ENCODE peak calls at places on chromosomes 11 and 22, in nine cellular contexts. B, V, A, I, N, Z, F, L and X are unnamed samples.

GRCh38 chr11:1310772-1311468 is 1.5 kb upstream of the TOLLIP start:
- DNase-seq in A (no peak), F (peak), N (no peak), I (no peak), Z (no peak), B (no peak), L (no peak), V (no peak), X (no peak)

GRCh38 chr11:20249313-20249873 is 89.1 kb upstream of the DBX1 start:
- DNase-seq in Z (no peak), I (no peak), L (no peak), N (no peak), A (no peak), V (no peak), B (no peak), F (no peak), X (no peak)

GRCh38 chr11:104134760-104135159 is 29.2 kb downstream of the PDGFD start:
- DNase-seq in F (no peak), L (no peak), A (no peak), B (no peak), I (no peak), Z (no peak), V (no peak), N (no peak), X (no peak)

GRCh38 chr22:25368271-25368670 is 148.8 kb downstream of the CRYBB2 start:
- DNase-seq in A (peak), V (no peak), F (no peak), B (no peak), N (no peak), Z (no peak), L (no peak), I (no peak), X (no peak)

GRCh38 chr11:106156290-106156937 is 79.0 kb downstream of the AASDHPPT start:
- DNase-seq in N (no peak), B (no peak), F (no peak), Z (peak), L (peak), I (peak), A (peak), V (peak), X (no peak)

GRCh38 chr22:23147632-23148387 is 2.5 kb downstream of the RAB36 start:
- DNase-seq in L (no peak), B (no peak), I (no peak), N (no peak), A (no peak), Z (peak), F (no peak), V (peak), X (no peak)

GRCh38 chr22:46287873-46288751 is 8.6 kb upstream of the GTSE1 start:
- DNase-seq in Z (no peak), I (no peak), A (peak), L (no peak), F (peak), B (no peak), V (no peak), N (no peak), X (no peak)

GRCh38 chr22:25976346-25976745 is 192.9 kb upstream of the SEZ6L start:
- DNase-seq in F (no peak), N (no peak), B (no peak), I (no peak), A (no peak), V (no peak), L (no peak), Z (no peak), X (no peak)

GRCh38 chr11:116641561-116642045 is 131.2 kb downstream of the BUD13 start:
- DNase-seq in Z (peak), F (no peak), B (no peak), V (peak), I (peak), A (peak), N (peak), L (no peak), X (no peak)

GRCh38 chr22:27318516-27318915 is 483.0 kb downstream of the MN1 start:
- DNase-seq in I (no peak), B (no peak), V (no peak), A (no peak), F (no peak), N (peak), L (no peak), Z (no peak), X (no peak)

GRCh38 chr11:69130586-69131566 is 24.9 kb upstream of the SMIM38 start:
- DNase-seq in V (peak), A (peak), F (peak), L (no peak), Z (no peak), I (no peak), N (peak), B (no peak), X (no peak)

DNA sequence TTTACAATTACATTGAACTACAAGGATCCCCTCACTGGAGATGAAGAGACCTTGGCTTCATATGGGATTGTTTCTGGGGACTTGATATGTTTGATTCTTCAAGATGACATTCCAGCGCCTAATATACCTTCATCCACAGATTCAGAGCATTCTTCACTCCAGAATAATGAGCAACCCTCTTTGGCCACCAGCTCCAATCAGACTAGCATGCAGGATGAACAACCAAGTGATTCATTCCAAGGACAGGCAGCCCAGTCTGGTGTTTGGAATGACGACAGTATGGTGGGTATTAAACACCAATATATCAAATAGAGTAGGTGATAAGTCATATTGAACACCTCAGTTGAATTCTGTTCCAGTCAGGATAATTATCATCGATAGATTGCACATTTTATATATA is 4.4 kb downstream of the FBXO7 start:
- DNase-seq in I (no peak), Z (no peak), V (no peak), A (no peak), B (no peak), F (no peak), L (no peak), N (no peak), X (no peak)
- H3K4me3 ChIP-seq in I (no peak), Z (no peak), V (no peak), A (no peak), B (no peak), F (no peak), L (no peak), N (no peak), X (no peak)

GRCh38 chr11:65655570-65656332 is 7.0 kb downstream of the RELA start:
- DNase-seq in Z (no peak), L (peak), I (no peak), N (no peak), B (no peak), F (peak), V (no peak), A (no peak), X (no peak)
- TF ChIP-seq POLR2A in Z (no peak), L (no peak), I (no peak), N (no peak), B (no peak), F (no peak), V (no peak), A (no peak), X (no peak)

GRCh38 chr11:17734418-17734911 is at the start of gene KCNC1:
- DNase-seq in L (peak), F (peak), Z (peak), N (peak), I (peak), V (peak), B (peak), A (no peak), X (no peak)
- H3K4me3 ChIP-seq in L (peak), F (peak), Z (no peak), N (peak), I (no peak), V (peak), B (peak), A (peak), X (peak)

GRCh38 chr11:124800226-124800929 is at the start of gene MSANTD2:
- DNase-seq in Z (peak), I (peak), F (peak), A (peak), B (peak), L (peak), N (peak), V (peak), X (peak)
- TF ChIP-seq POLR2A in Z (peak), I (peak), F (peak), A (no peak), B (no peak), L (peak), N (peak), V (peak), X (peak)

DNA sequence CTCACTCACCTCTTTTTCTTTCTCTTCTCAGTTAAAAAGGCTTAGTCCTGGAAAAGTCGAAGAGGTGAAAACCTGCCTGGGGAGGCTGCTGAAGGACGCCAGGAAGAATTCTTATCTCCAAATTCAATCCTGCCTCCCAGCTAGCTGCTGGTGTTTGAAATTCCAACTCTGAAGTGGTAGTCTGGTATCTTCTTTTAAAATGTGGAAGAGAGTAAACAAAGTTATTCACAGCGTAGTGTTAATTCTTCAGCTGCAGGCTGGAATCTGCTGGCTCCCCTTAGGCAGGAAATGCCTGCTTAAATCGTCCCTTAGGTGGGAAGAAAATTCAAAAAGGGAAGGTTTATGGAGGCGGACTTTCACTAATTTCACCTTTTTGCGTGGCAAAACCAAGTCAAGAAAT is 439.0 kb upstream of the CCDC90B start:
- DNase-seq in L (no peak), B (no peak), F (no peak), A (no peak), Z (no peak), N (no peak), V (no peak), I (no peak), X (no peak)
- H3K4me3 ChIP-seq in L (peak), B (peak), F (no peak), A (peak), Z (no peak), N (peak), V (no peak), I (no peak), X (no peak)

GRCh38 chr11:76459299-76459698 is 14.5 kb downstream of the EMSY start:
- DNase-seq in B (no peak), I (no peak), N (no peak), V (no peak), F (no peak), L (no peak), Z (no peak), A (no peak), X (no peak)
- TF ChIP-seq POLR2A in B (no peak), I (no peak), N (no peak), V (no peak), F (no peak), L (no peak), Z (no peak), A (no peak), X (no peak)

GRCh38 chr11:134254433-134254832 is 1.1 kb downstream of the ACAD8 start:
- DNase-seq in A (no peak), N (no peak), I (no peak), V (no peak), L (no peak), Z (no peak), F (no peak), B (no peak), X (no peak)
- H3K4me3 ChIP-seq in A (peak), N (peak), I (peak), V (no peak), L (peak), Z (no peak), F (peak), B (peak), X (peak)

DNA sequence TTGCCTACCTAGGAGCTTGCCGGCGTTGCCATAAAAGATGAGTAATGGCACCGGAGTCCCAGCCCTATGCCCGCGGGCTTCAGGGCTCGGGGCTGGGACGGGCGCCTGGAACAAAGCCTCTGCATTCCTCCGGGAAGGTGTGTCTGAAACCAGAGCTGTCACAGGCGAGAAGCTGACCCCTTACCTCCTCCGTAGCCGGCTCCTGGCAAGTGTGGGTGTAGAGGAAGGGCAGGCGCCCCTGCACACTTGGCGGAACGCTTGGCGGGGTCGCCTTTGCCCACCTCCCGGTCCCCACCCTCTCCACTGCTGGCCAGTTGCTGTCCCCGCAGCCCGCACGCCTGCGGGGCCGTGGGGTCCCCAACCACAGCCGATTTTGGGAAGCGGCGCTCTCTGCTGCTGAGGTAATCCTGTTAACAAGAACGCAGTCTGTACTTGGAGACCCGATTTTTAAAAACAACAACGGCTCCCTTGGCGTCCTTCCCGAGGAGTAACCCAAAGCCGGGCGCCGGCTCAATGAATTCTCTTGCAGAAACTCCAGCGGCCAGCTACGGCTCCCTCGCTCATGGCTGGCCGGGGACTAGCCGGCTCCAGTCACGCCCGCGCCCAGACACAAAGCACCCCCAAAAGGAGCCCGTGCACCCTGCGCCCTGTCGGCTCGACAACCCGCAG is 89.3 kb downstream of the PLEKHA7 start:
- DNase-seq in F (no peak), Z (peak), A (peak), V (peak), I (no peak), B (peak), L (peak), N (peak), X (peak)
- TF ChIP-seq POLR2A in F (no peak), Z (no peak), A (no peak), V (peak), I (no peak), B (no peak), L (no peak), N (no peak), X (no peak)

GRCh38 chr11:16484434-16484833 is 128.1 kb upstream of the SOX6 start:
- DNase-seq in L (no peak), V (no peak), B (no peak), I (no peak), F (peak), Z (no peak), A (no peak), N (no peak), X (no peak)
- H3K4me3 ChIP-seq in L (no peak), V (no peak), B (no peak), I (no peak), F (no peak), Z (no peak), A (no peak), N (no peak), X (no peak)

GRCh38 chr11:118606844-118607228 is 579 bp upstream of the PHLDB1 start:
- DNase-seq in V (no peak), N (no peak), B (no peak), Z (no peak), I (no peak), L (no peak), F (peak), A (peak), X (no peak)

GRCh38 chr11:118604566-118604965 is 2.8 kb upstream of the PHLDB1 start:
- DNase-seq in V (no peak), F (no peak), I (peak), B (no peak), Z (no peak), N (no peak), A (peak), L (no peak), X (no peak)

GRCh38 chr11:118606157-118606843 is 1.1 kb upstream of the PHLDB1 start:
- DNase-seq in V (peak), B (no peak), N (no peak), I (no peak), L (peak), A (peak), Z (no peak), F (peak), X (no peak)

GRCh38 chr11:118607401-118608267 is at the start of gene PHLDB1:
- DNase-seq in B (no peak), A (peak), Z (peak), I (peak), F (peak), L (peak), V (peak), N (peak), X (peak)

DNA sequence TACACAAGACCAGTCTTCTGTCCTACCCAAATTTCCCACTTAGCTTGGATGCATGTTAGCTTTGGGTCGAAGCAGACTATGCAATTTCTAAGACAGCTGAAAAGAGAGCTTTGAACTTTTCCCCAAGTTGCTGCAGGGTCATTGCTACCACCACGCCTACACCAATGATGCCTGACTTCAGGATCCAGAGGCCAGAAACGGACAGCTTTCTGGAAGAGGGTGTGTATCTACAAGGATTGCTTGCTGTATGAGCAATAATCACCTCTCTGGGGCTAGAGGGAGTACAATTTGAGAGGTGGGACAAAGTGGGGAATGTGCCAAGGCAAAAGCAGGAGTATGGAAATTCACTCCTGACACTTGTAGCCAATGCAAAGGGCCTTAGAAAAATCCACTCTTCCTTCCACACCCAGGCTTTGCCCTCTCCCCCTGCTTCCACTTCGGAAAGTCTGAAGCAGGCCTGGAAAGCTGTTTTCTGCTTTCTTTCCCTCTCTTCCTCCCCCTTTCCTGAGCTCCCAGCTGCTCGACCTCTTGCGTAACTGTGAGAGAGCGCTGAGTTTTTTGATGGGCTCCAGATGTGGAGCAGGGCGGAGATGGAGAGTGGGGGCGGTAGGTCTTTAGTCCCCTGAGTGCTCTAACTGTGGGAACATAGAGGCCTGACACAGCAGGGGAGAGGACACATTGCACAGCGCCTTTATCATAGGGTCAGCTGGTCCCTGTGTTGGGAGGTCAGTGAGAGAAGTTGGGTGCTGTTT is 2.1 kb upstream of the PHLDB1 start:
- DNase-seq in N (peak), L (peak), I (peak), A (peak), Z (no peak), B (no peak), V (peak), F (peak), X (peak)
- TF ChIP-seq POLR2A in N (peak), L (peak), I (no peak), A (no peak), Z (no peak), B (no peak), V (no peak), F (no peak), X (peak)